ENCODE peak calls at places on chromosomes 3 and 15, in four cellular contexts. D is body of pancreas, R is fibroblast of lung, P is Caco-2. H is an unnamed sample.

GRCh38 chr3:178083906-178084823 is 452.1 kb upstream of the KCNMB2 start:
- DNase-seq in D (no peak), R (no peak), P (peak; percentile 18), H (peak; percentile 18)

GRCh38 chr3:126102530-126102951 is 18.6 kb upstream of the SLC41A3 start:
- DNase-seq in P (no peak), D (no peak), R (peak; percentile 51), H (no peak)

GRCh38 chr3:183244981-183245476 is 8.0 kb upstream of the B3GNT5 start:
- DNase-seq in R (no peak), D (no peak), P (no peak), H (peak; percentile 33)

GRCh38 chr3:25573386-25574171 is 91.1 kb downstream of the TOP2B start:
- DNase-seq in P (no peak), R (peak; percentile 81), D (no peak), H (no peak)

GRCh38 chr3:127786358-127787070 is 35.8 kb downstream of the MGLL start:
- DNase-seq in D (peak; percentile 64), R (peak; percentile 58), P (no peak), H (no peak)

GRCh38 chr15:67280217-67280616 is 25.6 kb downstream of the IQCH start:
- DNase-seq in P (no peak), R (no peak), D (no peak), H (no peak)

GRCh38 chr3:190073264-190073663 is 47.4 kb downstream of the P3H2 start:
- DNase-seq in R (peak; percentile 64), D (no peak), P (no peak), H (no peak)

GRCh38 chr15:32781781-32782180 is 64.0 kb downstream of the GREM1 start:
- DNase-seq in R (peak; percentile 56), D (no peak), P (no peak), H (no peak)

GRCh38 chr15:64841258-64842098 is at the start of gene PLEKHO2:
- DNase-seq in R (peak; percentile 93), D (peak; percentile 95), P (peak; percentile 93), H (peak; percentile 99)

GRCh38 chr15:85419200-85419599 is 38.8 kb downstream of the AKAP13 start:
- DNase-seq in P (no peak), R (peak; percentile 57), D (no peak), H (no peak)

GRCh38 chr3:154886437-154886836 is 193.7 kb upstream of the MME start:
- DNase-seq in P (no peak), R (peak; percentile 97), D (peak; percentile 19), H (no peak)

GRCh38 chr3:45923755-45924154 is 19.5 kb upstream of the CXCR6 start:
- DNase-seq in P (no peak), R (peak; percentile 35), D (no peak), H (no peak)

GRCh38 chr15:29674661-29675533 is 147.4 kb downstream of the TJP1 start:
- DNase-seq in P (peak; percentile 86), D (peak; percentile 85), R (peak; percentile 71), H (peak; percentile 99)

GRCh38 chr3:188244395-188244861 is 90.5 kb downstream of the LPP start:
- DNase-seq in P (no peak), R (peak; percentile 83), D (no peak), H (no peak)

GRCh38 chr15:36478561-36478960 is 100.9 kb upstream of the CDIN1 start:
- DNase-seq in R (no peak), D (no peak), P (no peak), H (no peak)

GRCh38 chr15:40415226-40415625 is 9.6 kb downstream of the IVD start:
- DNase-seq in P (no peak), D (no peak), R (no peak), H (no peak)

GRCh38 chr3:10550705-10551104 is 45.3 kb upstream of the ATP2B2 start:
- DNase-seq in D (no peak), R (peak; percentile 10), P (no peak), H (no peak)

GRCh38 chr15:97909291-97909891 is 51.1 kb upstream of the ARRDC4 start:
- DNase-seq in D (peak; percentile 71), R (peak; percentile 24), P (peak; percentile 75), H (peak; percentile 72)

GRCh38 chr3:30676424-30677346 is 70.3 kb downstream of the TGFBR2 start:
- DNase-seq in D (no peak), R (no peak), P (no peak), H (no peak)

GRCh38 chr3:99529265-99529664 is 109.1 kb upstream of the COL8A1 start:
- DNase-seq in D (no peak), P (no peak), R (no peak), H (no peak)

GRCh38 chr3:126607214-126607908 is 47.6 kb downstream of the TXNRD3 start:
- DNase-seq in D (no peak), R (peak; percentile 81), P (no peak), H (no peak)

GRCh38 chr15:95174880-95175279 is 943.5 kb downstream of the MCTP2 start:
- DNase-seq in R (peak; percentile 67), P (no peak), D (no peak), H (no peak)

GRCh38 chr15:95169701-95170459 is 938.5 kb downstream of the MCTP2 start:
- DNase-seq in R (no peak), D (peak; percentile 44), P (no peak), H (no peak)

GRCh38 chr15:95174281-95174680 is 942.9 kb downstream of the MCTP2 start:
- DNase-seq in D (no peak), P (no peak), R (peak; percentile 25), H (no peak)

GRCh38 chr15:95170587-95171380 is 939.4 kb downstream of the MCTP2 start:
- DNase-seq in P (no peak), D (no peak), R (no peak), H (no peak)

DNA sequence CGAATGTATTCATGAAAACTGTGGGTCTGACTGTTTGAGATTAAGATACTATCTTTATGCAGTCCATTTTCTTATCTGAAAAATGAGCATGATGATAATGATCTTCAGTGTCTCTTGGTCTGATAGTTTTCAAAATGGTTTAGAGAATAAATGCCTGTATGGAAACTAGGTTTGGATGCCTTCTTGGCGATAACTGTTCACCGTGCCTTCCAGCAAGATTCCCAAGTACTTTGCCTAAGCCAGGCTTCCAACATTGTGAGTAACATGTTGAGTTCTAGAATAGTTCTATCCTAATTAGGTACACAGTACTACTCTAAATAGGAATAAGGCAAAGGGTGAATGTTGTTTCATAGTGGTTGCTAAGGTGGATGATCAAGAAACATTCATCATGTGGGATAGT is 940.2 kb downstream of the MCTP2 start:
- DNase-seq in R (no peak), P (no peak), D (no peak), H (no peak)
- H3K36me3 ChIP-seq in R (no peaks in the 10 kb centered on the region), P (no peaks in the 10 kb centered on the region), D (no peaks in the 10 kb centered on the region), H (no peaks in the 10 kb centered on the region)

GRCh38 chr15:63495780-63496179 is 8.6 kb upstream of the USP3 start:
- DNase-seq in P (no peak), D (no peak), R (no peak), H (no peak)
- H3K27me3 ChIP-seq in P (no peaks in the 10 kb centered on the region), D (no peaks in the 10 kb centered on the region), R (no peaks in the 10 kb centered on the region), H (peaks cover 45% of the 10 kb centered on the region)

GRCh38 chr3:37254316-37254715 is 79.9 kb upstream of the LRRFIP2 start:
- DNase-seq in R (no peak), D (no peak), P (no peak), H (no peak)
- H3K36me3 ChIP-seq in R (peaks cover 3% of the 10 kb centered on the region), D (no peaks in the 10 kb centered on the region), P (no peaks in the 10 kb centered on the region), H (peaks cover 2% of the 10 kb centered on the region)

GRCh38 chr3:13073976-13074375 is 747 bp upstream of the IQSEC1 start:
- DNase-seq in D (no peak), P (no peak), R (no peak), H (peak; percentile 69)
- H3K27me3 ChIP-seq in D (no peaks in the 10 kb centered on the region), P (no peaks in the 10 kb centered on the region), R (peaks cover 22% of the 10 kb centered on the region), H (peaks cover 2% of the 10 kb centered on the region)

GRCh38 chr3:48655063-48655462 is 7.6 kb downstream of the CELSR3 start:
- DNase-seq in P (no peak), D (no peak), R (no peak), H (no peak)

GRCh38 chr3:48656841-48657281 is 5.8 kb downstream of the CELSR3 start:
- DNase-seq in R (no peak), D (no peak), P (no peak), H (peak; percentile 80)

GRCh38 chr3:48656061-48656840 is 6.4 kb downstream of the CELSR3 start:
- DNase-seq in P (no peak), D (peak; percentile 90), R (peak; percentile 54), H (peak; percentile 99)

GRCh38 chr3:48652923-48653715 is 9.6 kb downstream of the CELSR3 start:
- DNase-seq in R (no peak), P (no peak), D (no peak), H (no peak)

DNA sequence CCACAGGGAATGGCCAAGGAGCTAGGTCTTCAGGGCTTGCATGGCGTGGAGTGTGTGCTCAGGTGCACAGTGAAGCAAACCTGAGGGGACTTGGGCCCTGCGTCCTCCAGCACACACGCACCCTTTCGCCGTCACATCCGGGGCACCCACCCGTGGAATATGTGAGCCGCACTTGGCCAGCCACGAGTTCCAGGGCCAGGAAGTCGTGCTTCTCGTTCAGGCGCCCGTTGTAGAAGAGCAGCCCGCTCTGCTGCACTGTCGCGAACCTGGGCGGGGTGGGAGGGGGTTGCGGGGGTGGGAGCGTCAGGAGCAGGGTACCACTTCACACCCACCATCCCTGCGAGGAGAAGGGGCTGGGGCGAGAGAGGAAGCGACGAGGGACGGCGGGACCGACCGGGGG is 7.1 kb downstream of the CELSR3 start:
- DNase-seq in P (no peak), R (no peak), D (no peak), H (no peak)
- H3K36me3 ChIP-seq in P (peaks cover 10% of the 10 kb centered on the region), R (no peaks in the 10 kb centered on the region), D (no peaks in the 10 kb centered on the region), H (peaks cover 14% of the 10 kb centered on the region)

GRCh38 chr15:100973351-100974034 is 54.3 kb downstream of the LRRK1 start:
- DNase-seq in D (no peak), P (no peak), R (peak; percentile 18), H (peak; percentile 90)
- H3K27me3 ChIP-seq in D (no peaks in the 10 kb centered on the region), P (no peaks in the 10 kb centered on the region), R (no peaks in the 10 kb centered on the region), H (peaks cover 25% of the 10 kb centered on the region)

GRCh38 chr3:123323781-123324180 is 122.0 kb downstream of the SEC22A start:
- DNase-seq in P (no peak), D (no peak), R (no peak), H (no peak)
- H3K36me3 ChIP-seq in P (no peaks in the 10 kb centered on the region), D (no peaks in the 10 kb centered on the region), R (no peaks in the 10 kb centered on the region), H (no peaks in the 10 kb centered on the region)

H was measured in H7.